ENCODE peak calls at places on chromosomes 5 and 9, in eight cellular contexts. G, Z, U, L, B, R, C and N are unnamed samples.

GRCh38 chr5:173172166-173172565 is 27.8 kb downstream of the BNIP1 start:
- DNase-seq in R (no peak), C (no peak), U (no peak), B (no peak), G (no peak), L (no peak), Z (peak), N (no peak)

GRCh38 chr9:86634501-86634900 is 280.3 kb upstream of the TUT7 start:
- DNase-seq in G (no peak), U (no peak), B (no peak), L (no peak), Z (no peak), R (no peak), C (no peak), N (no peak)

GRCh38 chr5:9545301-9545958 is 445 bp downstream of the SEMA5A start:
- DNase-seq in G (no peak), U (no peak), C (no peak), Z (no peak), R (peak), B (no peak), L (no peak), N (no peak)

GRCh38 chr5:64144429-64145215 is 21.0 kb upstream of the RNF180 start:
- DNase-seq in L (no peak), U (no peak), G (no peak), C (peak), B (no peak), R (peak), Z (no peak), N (peak)

GRCh38 chr9:5553211-5553610 is 42.9 kb downstream of the PDCD1LG2 start:
- DNase-seq in G (peak), Z (no peak), R (peak), C (no peak), U (no peak), B (no peak), L (no peak), N (no peak)

GRCh38 chr9:137460363-137461315 is 1.5 kb upstream of the NSMF start:
- DNase-seq in L (no peak), G (no peak), B (no peak), Z (no peak), R (no peak), U (peak), C (no peak), N (no peak)

GRCh38 chr9:115115924-115116323 is 2.0 kb downstream of the TNC start:
- DNase-seq in U (no peak), C (peak), B (no peak), R (peak), Z (no peak), G (peak), L (no peak), N (peak)

GRCh38 chr9:108021311-108021710 is 531.7 kb upstream of the KLF4 start:
- DNase-seq in Z (no peak), L (no peak), U (no peak), G (no peak), R (peak), B (no peak), C (no peak), N (no peak)

GRCh38 chr5:92553326-92553725 is 1027.7 kb downstream of the NR2F1-AS1 start:
- DNase-seq in C (no peak), R (peak), B (no peak), G (no peak), U (no peak), L (no peak), Z (no peak), N (no peak)

GRCh38 chr9:115923903-115924668 is 229.5 kb upstream of the PAPPA start:
- DNase-seq in C (no peak), R (peak), U (no peak), L (no peak), B (no peak), G (peak), Z (no peak), N (peak)

GRCh38 chr9:101165131-101165530 is 136.6 kb downstream of the PLPPR1 start:
- DNase-seq in Z (no peak), U (no peak), C (no peak), G (no peak), B (no peak), R (no peak), L (no peak), N (no peak)